ENCODE peak calls at places on chromosomes 12 and 14, in six cellular contexts. A is frontal cortex, K is endothelial cell of umbilical vein, B is dermis blood vessel endothelial cell, J is lower lobe of right lung, W is cardiac muscle cell. M is an unnamed sample.

GRCh38 chr12:93368766-93369165 is 9.0 kb upstream of the NUDT4 start:
- DNase-seq in K (no peak), W (no peak), A (no peak), B (no peak), J (no peak), M (no peak)

GRCh38 chr14:68248481-68249255 is 429.1 kb downstream of the RAD51B start:
- DNase-seq in W (peak), K (peak), B (peak), J (no peak), A (no peak), M (no peak)

GRCh38 chr12:132152411-132152821 is 8.2 kb downstream of the NOC4L start:
- DNase-seq in J (no peak), K (no peak), A (no peak), B (no peak), W (no peak), M (no peak)

GRCh38 chr12:69480698-69481097 is 10.5 kb downstream of the FRS2 start:
- DNase-seq in J (no peak), B (no peak), K (no peak), W (no peak), A (no peak), M (no peak)

GRCh38 chr12:115837220-115837619 is 440.3 kb downstream of the MED13L start:
- DNase-seq in A (no peak), B (no peak), W (no peak), K (no peak), J (no peak), M (no peak)

GRCh38 chr12:1592444-1593231 is 1.7 kb downstream of the FBXL14 start:
- DNase-seq in J (peak), K (no peak), B (peak), A (no peak), W (peak), M (no peak)

GRCh38 chr12:6699989-6700645 is 498 bp downstream of the PIANP start:
- DNase-seq in B (no peak), A (no peak), J (no peak), K (no peak), W (no peak), M (no peak)

GRCh38 chr14:92121207-92121669 is 268 bp downstream of the NDUFB1 start:
- DNase-seq in K (peak), A (peak), B (peak), W (peak), J (peak), M (peak)

GRCh38 chr14:42624980-42625761 is 1018.5 kb downstream of the LRFN5 start:
- DNase-seq in K (no peak), W (no peak), A (no peak), B (no peak), J (no peak), M (no peak)

GRCh38 chr12:24599737-24600136 is 349.2 kb downstream of the BCAT1 start:
- DNase-seq in W (no peak), J (no peak), K (no peak), A (no peak), B (no peak), M (no peak)

GRCh38 chr12:38689704-38690103 is 215.7 kb downstream of the CPNE8 start:
- DNase-seq in W (peak), A (no peak), J (no peak), K (no peak), B (no peak), M (no peak)

GRCh38 chr12:12927211-12928079 is 24.5 kb downstream of the GPRC5D start:
- DNase-seq in A (no peak), W (peak), K (peak), J (peak), B (peak), M (no peak)

GRCh38 chr12:85448548-85449139 is 168.6 kb downstream of the ALX1 start:
- DNase-seq in K (peak), J (no peak), W (peak), A (no peak), B (peak), M (no peak)

GRCh38 chr14:100664841-100665425 is 61.8 kb upstream of the DLK1 start:
- DNase-seq in B (no peak), A (no peak), W (peak), K (no peak), J (no peak), M (no peak)

GRCh38 chr12:75660805-75661404 is 149.5 kb upstream of the KRR1 start:
- DNase-seq in J (no peak), A (no peak), W (no peak), K (peak), B (no peak), M (no peak)

GRCh38 chr12:82099216-82099615 is 259.0 kb downstream of the CCDC59 start:
- DNase-seq in W (no peak), B (no peak), A (no peak), K (no peak), J (no peak), M (no peak)

GRCh38 chr14:30242742-30243141 is 315.1 kb upstream of the PRKD1 start:
- DNase-seq in B (no peak), J (no peak), W (no peak), K (peak), A (no peak), M (no peak)

GRCh38 chr12:8644345-8645248 is 18.0 kb downstream of the MFAP5 start:
- DNase-seq in J (no peak), B (no peak), K (no peak), A (no peak), W (peak), M (no peak)

GRCh38 chr14:104794099-104794498 is 1.4 kb downstream of the AKT1 start:
- DNase-seq in B (peak), W (peak), A (no peak), K (peak), J (peak), M (no peak)

GRCh38 chr14:61132894-61133293 is 148.2 kb downstream of the TMEM30B start:
- DNase-seq in J (no peak), W (no peak), B (no peak), K (no peak), A (no peak), M (no peak)

GRCh38 chr12:8890313-8891084 is 23.8 kb upstream of the PHC1 start:
- DNase-seq in B (peak), K (peak), W (peak), J (peak), A (no peak), M (peak)

M was measured in C1 segment of cervical spinal cord.